ENCODE peak calls at places on chromosomes 6 and 20, in five cellular contexts. One of them, this sample, is unnamed.

GRCh38 chr20:36333841-36334240 is 27.7 kb downstream of the DLGAP4 start:
- DNase-seq in fibroblast of the aortic adventitia: no peak
- DNase-seq in posterior vena cava: no peak
- DNase-seq in PC-9: no peak
- DNase-seq in stimulated activated CD8-positive, alpha-beta memory T cell treated with anti-CD3 and anti-CD28 coated beads, Interleukin-4, amount 100 ng/mL, for 24 hours: no peak
- DNase-seq in this sample: no peak

GRCh38 chr20:46558511-46558959 is 8.1 kb upstream of the OCSTAMP start:
- DNase-seq in stimulated activated CD8-positive, alpha-beta memory T cell treated with anti-CD3 and anti-CD28 coated beads, Interleukin-4, amount 100 ng/mL, for 24 hours: no peak
- DNase-seq in PC-9: peak
- DNase-seq in fibroblast of the aortic adventitia: peak
- DNase-seq in posterior vena cava: peak
- DNase-seq in this sample: no peak

GRCh38 chr20:54346269-54346668 is 129.1 kb upstream of the DOK5 start:
- DNase-seq in fibroblast of the aortic adventitia: no peak
- DNase-seq in stimulated activated CD8-positive, alpha-beta memory T cell treated with anti-CD3 and anti-CD28 coated beads, Interleukin-4, amount 100 ng/mL, for 24 hours: no peak
- DNase-seq in posterior vena cava: no peak
- DNase-seq in PC-9: no peak
- DNase-seq in this sample: no peak

GRCh38 chr20:1844723-1845523 is 50.3 kb upstream of the SIRPA start:
- DNase-seq in posterior vena cava: no peak
- DNase-seq in PC-9: no peak
- DNase-seq in fibroblast of the aortic adventitia: peak
- DNase-seq in stimulated activated CD8-positive, alpha-beta memory T cell treated with anti-CD3 and anti-CD28 coated beads, Interleukin-4, amount 100 ng/mL, for 24 hours: peak
- DNase-seq in this sample: no peak

GRCh38 chr6:1762203-1762602 is 152.5 kb downstream of the FOXC1 start:
- DNase-seq in posterior vena cava: no peak
- DNase-seq in stimulated activated CD8-positive, alpha-beta memory T cell treated with anti-CD3 and anti-CD28 coated beads, Interleukin-4, amount 100 ng/mL, for 24 hours: no peak
- DNase-seq in fibroblast of the aortic adventitia: no peak
- DNase-seq in PC-9: no peak
- DNase-seq in this sample: no peak

GRCh38 chr6:4008324-4009047 is 70.5 kb downstream of the FAM217A start:
- DNase-seq in stimulated activated CD8-positive, alpha-beta memory T cell treated with anti-CD3 and anti-CD28 coated beads, Interleukin-4, amount 100 ng/mL, for 24 hours: no peak
- DNase-seq in posterior vena cava: no peak
- DNase-seq in fibroblast of the aortic adventitia: peak
- DNase-seq in PC-9: peak
- DNase-seq in this sample: no peak

GRCh38 chr20:50580016-50580747 is 70.0 kb downstream of the PTPN1 start:
- DNase-seq in fibroblast of the aortic adventitia: peak
- DNase-seq in PC-9: no peak
- DNase-seq in posterior vena cava: peak
- DNase-seq in stimulated activated CD8-positive, alpha-beta memory T cell treated with anti-CD3 and anti-CD28 coated beads, Interleukin-4, amount 100 ng/mL, for 24 hours: peak
- DNase-seq in this sample: no peak

GRCh38 chr6:34543421-34543820 is 12.7 kb downstream of the SPDEF start:
- DNase-seq in fibroblast of the aortic adventitia: peak
- DNase-seq in stimulated activated CD8-positive, alpha-beta memory T cell treated with anti-CD3 and anti-CD28 coated beads, Interleukin-4, amount 100 ng/mL, for 24 hours: no peak
- DNase-seq in PC-9: peak
- DNase-seq in posterior vena cava: no peak
- DNase-seq in this sample: no peak

GRCh38 chr20:58352454-58352853 is 36.6 kb upstream of the VAPB start:
- DNase-seq in PC-9: no peak
- DNase-seq in stimulated activated CD8-positive, alpha-beta memory T cell treated with anti-CD3 and anti-CD28 coated beads, Interleukin-4, amount 100 ng/mL, for 24 hours: no peak
- DNase-seq in fibroblast of the aortic adventitia: no peak
- DNase-seq in posterior vena cava: no peak
- DNase-seq in this sample: no peak

GRCh38 chr6:40788661-40789111 is 201.5 kb upstream of the LRFN2 start:
- DNase-seq in PC-9: no peak
- DNase-seq in stimulated activated CD8-positive, alpha-beta memory T cell treated with anti-CD3 and anti-CD28 coated beads, Interleukin-4, amount 100 ng/mL, for 24 hours: peak
- DNase-seq in posterior vena cava: no peak
- DNase-seq in fibroblast of the aortic adventitia: peak
- DNase-seq in this sample: no peak

GRCh38 chr6:138769102-138769676 is 4.4 kb upstream of the CCDC28A start:
- DNase-seq in stimulated activated CD8-positive, alpha-beta memory T cell treated with anti-CD3 and anti-CD28 coated beads, Interleukin-4, amount 100 ng/mL, for 24 hours: no peak
- DNase-seq in posterior vena cava: no peak
- DNase-seq in fibroblast of the aortic adventitia: peak
- DNase-seq in PC-9: no peak
- DNase-seq in this sample: no peak

GRCh38 chr6:91476000-91476399 is 889.1 kb upstream of the MAP3K7 start:
- DNase-seq in stimulated activated CD8-positive, alpha-beta memory T cell treated with anti-CD3 and anti-CD28 coated beads, Interleukin-4, amount 100 ng/mL, for 24 hours: no peak
- DNase-seq in fibroblast of the aortic adventitia: no peak
- DNase-seq in PC-9: peak
- DNase-seq in posterior vena cava: no peak
- DNase-seq in this sample: no peak

GRCh38 chr6:4664117-4664626 is 112.0 kb upstream of the CDYL start:
- DNase-seq in PC-9: no peak
- DNase-seq in posterior vena cava: peak
- DNase-seq in stimulated activated CD8-positive, alpha-beta memory T cell treated with anti-CD3 and anti-CD28 coated beads, Interleukin-4, amount 100 ng/mL, for 24 hours: no peak
- DNase-seq in fibroblast of the aortic adventitia: peak
- DNase-seq in this sample: no peak

GRCh38 chr6:52634211-52634610 is 36.7 kb upstream of the TMEM14A start:
- DNase-seq in fibroblast of the aortic adventitia: no peak
- DNase-seq in posterior vena cava: no peak
- DNase-seq in stimulated activated CD8-positive, alpha-beta memory T cell treated with anti-CD3 and anti-CD28 coated beads, Interleukin-4, amount 100 ng/mL, for 24 hours: no peak
- DNase-seq in PC-9: no peak
- DNase-seq in this sample: no peak

GRCh38 chr6:71040043-71040442 is 83.2 kb upstream of the B3GAT2 start:
- DNase-seq in PC-9: no peak
- DNase-seq in posterior vena cava: no peak
- DNase-seq in stimulated activated CD8-positive, alpha-beta memory T cell treated with anti-CD3 and anti-CD28 coated beads, Interleukin-4, amount 100 ng/mL, for 24 hours: no peak
- DNase-seq in fibroblast of the aortic adventitia: no peak
- DNase-seq in this sample: peak

GRCh38 chr20:54922636-54923035 is 447.2 kb downstream of the DOK5 start:
- DNase-seq in posterior vena cava: no peak
- DNase-seq in PC-9: no peak
- DNase-seq in fibroblast of the aortic adventitia: no peak
- DNase-seq in stimulated activated CD8-positive, alpha-beta memory T cell treated with anti-CD3 and anti-CD28 coated beads, Interleukin-4, amount 100 ng/mL, for 24 hours: no peak
- DNase-seq in this sample: no peak

GRCh38 chr6:12266571-12266970 is 23.6 kb upstream of the EDN1 start:
- DNase-seq in PC-9: peak
- DNase-seq in stimulated activated CD8-positive, alpha-beta memory T cell treated with anti-CD3 and anti-CD28 coated beads, Interleukin-4, amount 100 ng/mL, for 24 hours: no peak
- DNase-seq in posterior vena cava: no peak
- DNase-seq in fibroblast of the aortic adventitia: peak
- DNase-seq in this sample: no peak

GRCh38 chr6:166058064-166058739 is 109.4 kb downstream of the TBXT start:
- DNase-seq in PC-9: no peak
- DNase-seq in stimulated activated CD8-positive, alpha-beta memory T cell treated with anti-CD3 and anti-CD28 coated beads, Interleukin-4, amount 100 ng/mL, for 24 hours: no peak
- DNase-seq in posterior vena cava: no peak
- DNase-seq in fibroblast of the aortic adventitia: peak
- DNase-seq in this sample: no peak

GRCh38 chr6:19535351-19535750 is 301.8 kb upstream of the ID4 start:
- DNase-seq in stimulated activated CD8-positive, alpha-beta memory T cell treated with anti-CD3 and anti-CD28 coated beads, Interleukin-4, amount 100 ng/mL, for 24 hours: no peak
- DNase-seq in PC-9: no peak
- DNase-seq in posterior vena cava: no peak
- DNase-seq in fibroblast of the aortic adventitia: no peak
- DNase-seq in this sample: no peak

GRCh38 chr6:37501632-37502466 is 2.2 kb upstream of the CCDC167 start:
- DNase-seq in stimulated activated CD8-positive, alpha-beta memory T cell treated with anti-CD3 and anti-CD28 coated beads, Interleukin-4, amount 100 ng/mL, for 24 hours: no peak
- DNase-seq in PC-9: no peak
- DNase-seq in fibroblast of the aortic adventitia: no peak
- DNase-seq in posterior vena cava: no peak
- DNase-seq in this sample: peak

GRCh38 chr6:26104457-26105108 is 17.4 kb downstream of the HFE start:
- DNase-seq in stimulated activated CD8-positive, alpha-beta memory T cell treated with anti-CD3 and anti-CD28 coated beads, Interleukin-4, amount 100 ng/mL, for 24 hours: no peak
- DNase-seq in posterior vena cava: no peak
- DNase-seq in PC-9: no peak
- DNase-seq in fibroblast of the aortic adventitia: no peak
- DNase-seq in this sample: no peak

GRCh38 chr20:38706482-38706881 is 17.8 kb upstream of the SLC32A1 start:
- DNase-seq in posterior vena cava: no peak
- DNase-seq in fibroblast of the aortic adventitia: no peak
- DNase-seq in stimulated activated CD8-positive, alpha-beta memory T cell treated with anti-CD3 and anti-CD28 coated beads, Interleukin-4, amount 100 ng/mL, for 24 hours: no peak
- DNase-seq in PC-9: no peak
- DNase-seq in this sample: no peak

GRCh38 chr6:147417954-147418353 is 90.5 kb upstream of the SAMD5 start:
- DNase-seq in fibroblast of the aortic adventitia: no peak
- DNase-seq in PC-9: no peak
- DNase-seq in stimulated activated CD8-positive, alpha-beta memory T cell treated with anti-CD3 and anti-CD28 coated beads, Interleukin-4, amount 100 ng/mL, for 24 hours: no peak
- DNase-seq in posterior vena cava: no peak
- DNase-seq in this sample: no peak

GRCh38 chr6:16438677-16439615 is 200.6 kb downstream of the GMPR start:
- DNase-seq in PC-9: no peak
- DNase-seq in stimulated activated CD8-positive, alpha-beta memory T cell treated with anti-CD3 and anti-CD28 coated beads, Interleukin-4, amount 100 ng/mL, for 24 hours: no peak
- DNase-seq in posterior vena cava: no peak
- DNase-seq in fibroblast of the aortic adventitia: peak
- DNase-seq in this sample: no peak

GRCh38 chr6:73285674-73286283 is 22.8 kb upstream of the KHDC1 start:
- DNase-seq in stimulated activated CD8-positive, alpha-beta memory T cell treated with anti-CD3 and anti-CD28 coated beads, Interleukin-4, amount 100 ng/mL, for 24 hours: no peak
- DNase-seq in posterior vena cava: no peak
- DNase-seq in PC-9: peak
- DNase-seq in fibroblast of the aortic adventitia: peak
- DNase-seq in this sample: no peak

GRCh38 chr20:23441850-23442313 is 2.4 kb downstream of the CSTL1 start:
- DNase-seq in posterior vena cava: peak
- DNase-seq in stimulated activated CD8-positive, alpha-beta memory T cell treated with anti-CD3 and anti-CD28 coated beads, Interleukin-4, amount 100 ng/mL, for 24 hours: peak
- DNase-seq in PC-9: peak
- DNase-seq in fibroblast of the aortic adventitia: peak
- DNase-seq in this sample: no peak